ENCODE peak calls at places on chromosomes 5 and 9, in five cellular contexts. K is dorsolateral prefrontal cortex; Y is K562; I is CD4-positive, alpha-beta memory T cell; H is SJSA1. M is an unnamed sample.

GRCh38 chr5:180400416-180400815 is 47.3 kb upstream of the GFPT2 start:
- DNase-seq in H (no peak), I (no peak), K (no peak), Y (no peak), M (no peak)

GRCh38 chr5:157362982-157363381 is 97.0 kb upstream of the NIPAL4 start:
- DNase-seq in H (no peak), Y (no peak), K (no peak), I (no peak), M (no peak)

GRCh38 chr9:95157491-95158151 is 159.9 kb downstream of the FANCC start:
- DNase-seq in K (no peak), H (no peak), I (no peak), Y (peak), M (no peak)

GRCh38 chr9:75903785-75904360 is 13.4 kb downstream of the PCSK5 start:
- DNase-seq in I (no peak), K (no peak), Y (no peak), H (peak), M (no peak)

GRCh38 chr5:98927988-98928801 is 612 bp downstream of the CHD1 start:
- DNase-seq in Y (peak), H (peak), K (peak), I (no peak), M (peak)

GRCh38 chr9:21239917-21240316 is at the start of gene IFNA14:
- DNase-seq in K (no peak), H (no peak), I (no peak), Y (no peak), M (no peak)

GRCh38 chr5:19608434-19608833 is 379.6 kb downstream of the CDH18 start:
- DNase-seq in K (no peak), I (no peak), Y (no peak), H (no peak), M (no peak)

GRCh38 chr5:10479226-10479721 is 37.6 kb downstream of the ROPN1L start:
- DNase-seq in Y (no peak), K (no peak), H (peak), I (no peak), M (no peak)

GRCh38 chr5:74519161-74519571 is 121.4 kb downstream of the ENC1 start:
- DNase-seq in Y (peak), H (no peak), K (no peak), I (no peak), M (no peak)

GRCh38 chr9:21684831-21685362 is 117.5 kb upstream of the MTAP start:
- DNase-seq in Y (no peak), I (no peak), K (no peak), H (peak), M (no peak)

GRCh38 chr5:177364159-177364962 is 6.6 kb downstream of the RGS14 start:
- DNase-seq in K (no peak), H (no peak), I (no peak), Y (no peak), M (peak)

GRCh38 chr5:59724482-59725392 is 168.8 kb downstream of the PDE4D start:
- DNase-seq in K (no peak), H (peak), I (no peak), Y (peak), M (no peak)

GRCh38 chr9:36575411-36575882 is 2.8 kb downstream of the MELK start:
- DNase-seq in K (no peak), H (peak), I (no peak), Y (no peak), M (no peak)

GRCh38 chr9:5643005-5643624 is 14.2 kb downstream of the RIC1 start:
- DNase-seq in H (peak), I (no peak), K (no peak), Y (no peak), M (no peak)

GRCh38 chr5:110925398-110925797 is 146.1 kb upstream of the TSLP start:
- DNase-seq in H (no peak), K (no peak), I (no peak), Y (no peak), M (no peak)

GRCh38 chr9:72978724-72979123 is 25.9 kb upstream of the ALDH1A1 start:
- DNase-seq in I (no peak), H (peak), Y (no peak), K (no peak), M (no peak)

GRCh38 chr9:109972026-109973005 is 192.3 kb downstream of the PALM2AKAP2 start:
- DNase-seq in Y (no peak), H (no peak), K (no peak), I (no peak), M (no peak)

GRCh38 chr5:41406424-41406823 is 104.0 kb downstream of the PLCXD3 start:
- DNase-seq in K (no peak), H (no peak), I (no peak), Y (no peak), M (no peak)

GRCh38 chr5:134948929-134949328 is 18.8 kb upstream of the CATSPER3 start:
- DNase-seq in I (no peak), H (no peak), K (no peak), Y (peak), M (no peak)

GRCh38 chr9:137277329-137278041 is at the start of gene TOR4A:
- DNase-seq in H (peak), K (no peak), Y (peak), I (no peak), M (no peak)

GRCh38 chr9:87883990-87884389 is 1.3 kb downstream of the SPATA31E1 start:
- DNase-seq in Y (peak), I (no peak), H (no peak), K (no peak), M (no peak)

GRCh38 chr9:100419166-100419565 is 7.8 kb upstream of the MSANTD3 start:
- DNase-seq in I (no peak), K (no peak), H (no peak), Y (no peak), M (no peak)

GRCh38 chr5:32115985-32116384 is 58.1 kb downstream of the GOLPH3 start:
- DNase-seq in H (no peak), Y (peak), K (no peak), I (no peak), M (no peak)

GRCh38 chr5:160787247-160787646 is 64.8 kb downstream of the ATP10B start:
- DNase-seq in H (no peak), Y (no peak), K (no peak), I (no peak), M (no peak)

GRCh38 chr9:93305497-93306020 is 121.6 kb downstream of the WNK2 start:
- DNase-seq in Y (no peak), I (no peak), K (peak), H (no peak), M (no peak)

GRCh38 chr9:70021026-70021571 is 22.5 kb upstream of the MAMDC2 start:
- DNase-seq in K (peak), I (no peak), H (peak), Y (no peak), M (peak)

GRCh38 chr9:84781431-84781830 is 111.9 kb downstream of the NTRK2 start:
- DNase-seq in H (peak), K (no peak), I (no peak), Y (peak), M (no peak)

GRCh38 chr9:133000842-133001241 is 22.3 kb downstream of the GFI1B start:
- DNase-seq in Y (no peak), I (no peak), K (no peak), H (no peak), M (no peak)

GRCh38 chr5:19855929-19856328 is 132.1 kb downstream of the CDH18 start:
- DNase-seq in H (no peak), I (no peak), Y (no peak), K (no peak), M (no peak)

GRCh38 chr5:65612298-65612907 is 11.7 kb downstream of the TRIM23 start:
- DNase-seq in K (no peak), I (no peak), H (no peak), Y (no peak), M (no peak)
- H3K27ac ChIP-seq in K (no peak), I (no peak), H (no peak), Y (no peak), M (no peak)

DNA sequence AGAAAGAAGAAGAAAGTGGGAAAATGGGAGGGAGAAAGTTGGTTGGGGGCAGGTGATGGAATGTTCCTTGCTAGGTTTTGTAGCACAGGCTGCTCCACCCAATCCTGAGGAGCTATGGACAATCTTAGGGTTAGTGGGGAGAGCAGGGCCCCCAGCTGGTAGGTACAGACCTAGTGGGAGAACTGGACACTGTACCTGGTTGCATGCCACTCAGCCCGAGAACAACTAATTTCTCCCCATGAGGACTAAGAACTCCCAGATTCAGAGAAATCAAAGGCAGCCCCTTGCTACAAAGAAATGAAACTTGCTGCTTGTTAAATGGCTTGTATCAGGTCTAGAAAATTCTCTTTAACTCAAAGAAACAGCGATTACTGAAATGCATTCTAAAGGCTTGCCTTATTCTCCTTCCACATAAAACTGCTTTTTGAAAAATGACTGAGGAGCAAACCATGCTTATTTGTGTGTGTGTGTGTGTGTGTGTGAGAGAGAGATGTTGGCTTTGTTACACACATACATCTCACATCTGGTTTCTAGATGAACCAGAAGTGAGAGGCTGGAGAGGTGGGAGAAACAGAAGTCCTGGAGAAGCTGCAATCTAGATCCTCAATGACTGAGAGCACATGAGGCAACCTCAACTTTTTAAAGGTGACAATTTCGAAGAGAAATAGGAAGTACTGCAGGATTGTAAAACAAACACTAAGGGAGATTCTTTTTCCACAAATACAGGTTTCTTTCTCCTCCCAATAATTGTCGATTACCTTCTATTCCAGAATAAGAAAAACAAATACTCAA is 28.9 kb downstream of the FYB1 start:
- DNase-seq in H (no peak), I (no peak), K (no peak), Y (no peak), M (no peak)
- H3K27ac ChIP-seq in H (no peak), I (peak), K (peak), Y (peak), M (peak)

DNA sequence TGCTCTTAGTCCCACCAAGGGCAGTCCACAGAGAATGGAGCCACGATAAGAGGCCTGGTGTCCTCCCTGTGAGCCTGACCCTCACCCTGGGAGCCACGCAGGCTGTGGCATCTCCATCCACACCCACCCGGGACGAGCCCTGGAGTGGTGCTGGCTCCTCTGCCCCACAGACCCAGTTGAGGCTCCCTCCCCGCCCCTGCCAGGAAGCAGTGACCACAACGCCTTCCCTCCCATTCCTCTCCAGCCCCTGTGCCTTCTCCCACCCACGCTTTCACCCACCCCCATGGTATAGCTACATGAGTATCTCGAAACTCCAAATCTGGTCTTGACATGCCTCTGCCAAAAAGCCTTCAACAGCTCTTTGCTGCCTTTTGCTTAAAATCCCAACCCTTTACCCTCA is 57.9 kb downstream of the SEMA4D start:
- DNase-seq in Y (no peak), H (no peak), K (no peak), I (no peak), M (no peak)
- H3K27ac ChIP-seq in Y (no peak), H (no peak), K (peak), I (peak), M (peak)

GRCh38 chr5:6660704-6661103 is 27.5 kb downstream of the SRD5A1 start:
- DNase-seq in Y (no peak), H (no peak), K (no peak), I (no peak), M (no peak)
- H3K27ac ChIP-seq in Y (no peak), H (no peak), K (no peak), I (no peak), M (no peak)

DNA sequence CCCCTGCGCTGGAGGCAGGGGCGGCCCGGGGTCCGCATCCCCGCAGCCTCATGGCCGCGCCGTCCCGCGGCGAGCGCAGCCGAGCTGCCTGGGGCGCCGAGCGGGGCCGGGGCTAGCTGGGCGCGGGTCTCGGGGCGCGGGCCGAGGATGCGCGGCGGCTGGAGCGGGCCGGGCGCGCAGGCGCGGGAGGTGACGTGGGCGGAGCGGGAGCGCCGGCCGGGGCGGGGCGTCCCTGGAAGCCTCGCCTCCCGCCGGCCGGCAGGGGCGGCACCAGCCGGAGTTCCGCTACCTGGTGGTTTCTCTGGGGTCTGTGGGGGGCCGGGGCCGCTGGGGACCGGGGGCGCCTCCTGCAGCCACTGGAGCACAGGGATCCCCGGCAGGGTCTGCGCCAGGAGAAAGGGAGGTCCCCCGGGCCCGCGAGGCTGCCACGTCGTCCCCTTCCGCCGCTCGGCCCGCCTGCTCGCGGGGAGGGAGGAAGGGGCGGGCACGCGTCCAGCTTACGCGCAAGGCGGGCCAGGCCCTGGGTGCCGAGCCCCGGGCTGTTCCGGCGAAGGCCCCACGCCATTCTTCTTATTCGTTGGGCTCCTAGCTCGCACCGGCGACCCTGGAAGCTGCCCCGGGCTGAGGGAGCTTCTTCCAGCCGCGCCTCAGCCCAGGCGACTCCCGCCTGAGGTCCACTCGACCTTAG is at the start of gene LPCAT1:
- DNase-seq in H (peak), I (peak), K (peak), Y (peak), M (peak)
- H3K27ac ChIP-seq in H (peak), I (peak), K (peak), Y (peak), M (peak)

GRCh38 chr9:79692857-79693571 is 121.2 kb downstream of the TLE4 start:
- DNase-seq in K (no peak), I (no peak), Y (no peak), H (no peak), M (no peak)
- H3K27ac ChIP-seq in K (no peak), I (no peak), Y (no peak), H (no peak), M (no peak)

DNA sequence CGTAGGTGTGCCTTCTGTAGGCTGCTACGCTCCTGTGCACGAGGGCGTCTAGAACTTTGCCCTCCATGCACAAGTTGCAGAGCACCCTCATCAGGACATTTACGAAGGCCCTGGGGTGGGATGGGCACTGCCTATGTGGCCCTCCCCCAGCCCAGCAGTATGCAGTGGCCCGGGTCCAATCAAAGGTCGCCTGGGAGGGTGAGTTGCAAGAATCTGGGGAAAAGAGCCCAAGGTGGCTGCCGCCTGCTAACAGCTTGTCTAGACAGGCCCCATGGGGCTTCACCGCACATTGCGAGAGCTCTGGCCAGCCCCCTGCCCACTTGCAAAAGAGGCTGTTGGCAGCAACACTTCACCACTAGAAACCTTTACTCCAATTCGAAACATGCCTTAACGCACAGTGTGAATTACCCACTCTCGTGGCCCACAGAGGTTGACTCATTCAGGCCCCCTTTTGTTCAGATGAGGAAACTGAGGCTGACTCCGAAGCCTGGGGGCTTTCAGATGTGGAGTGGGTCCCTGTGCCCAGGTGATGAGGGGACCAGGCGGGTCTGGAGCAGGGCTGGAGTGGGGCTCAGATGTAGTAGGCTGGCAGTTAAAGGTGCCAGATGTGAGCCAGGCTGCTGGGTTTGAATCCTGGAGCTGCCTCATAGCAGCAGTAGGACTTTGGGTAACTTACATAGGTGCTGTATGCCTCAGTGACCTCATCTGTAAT is 31.8 kb upstream of the IL17B start:
- DNase-seq in Y (no peak), I (no peak), H (no peak), K (no peak), M (no peak)
- H3K27ac ChIP-seq in Y (no peak), I (no peak), H (no peak), K (peak), M (no peak)

DNA sequence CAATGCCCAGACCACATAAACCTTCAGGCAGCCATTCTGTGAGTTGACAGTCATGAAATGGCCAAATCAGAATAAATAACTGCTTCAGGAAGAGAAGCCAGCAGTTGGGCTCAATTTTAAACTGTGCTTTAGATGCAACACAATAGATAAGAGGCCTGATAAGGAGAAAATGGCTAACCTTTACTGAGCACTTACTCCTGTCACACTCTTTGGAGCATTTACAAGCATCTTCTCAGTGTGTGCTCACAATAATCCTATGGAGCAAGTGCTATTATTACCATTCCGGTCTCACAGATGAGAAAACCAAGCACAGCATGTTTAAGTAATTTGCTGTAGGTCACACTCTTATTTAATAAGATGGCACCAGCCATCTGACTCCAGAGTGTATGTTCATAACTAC is 11.5 kb upstream of the SH3RF2 start:
- DNase-seq in H (no peak), Y (no peak), I (no peak), K (no peak), M (no peak)
- H3K27ac ChIP-seq in H (peak), Y (no peak), I (no peak), K (no peak), M (no peak)

DNA sequence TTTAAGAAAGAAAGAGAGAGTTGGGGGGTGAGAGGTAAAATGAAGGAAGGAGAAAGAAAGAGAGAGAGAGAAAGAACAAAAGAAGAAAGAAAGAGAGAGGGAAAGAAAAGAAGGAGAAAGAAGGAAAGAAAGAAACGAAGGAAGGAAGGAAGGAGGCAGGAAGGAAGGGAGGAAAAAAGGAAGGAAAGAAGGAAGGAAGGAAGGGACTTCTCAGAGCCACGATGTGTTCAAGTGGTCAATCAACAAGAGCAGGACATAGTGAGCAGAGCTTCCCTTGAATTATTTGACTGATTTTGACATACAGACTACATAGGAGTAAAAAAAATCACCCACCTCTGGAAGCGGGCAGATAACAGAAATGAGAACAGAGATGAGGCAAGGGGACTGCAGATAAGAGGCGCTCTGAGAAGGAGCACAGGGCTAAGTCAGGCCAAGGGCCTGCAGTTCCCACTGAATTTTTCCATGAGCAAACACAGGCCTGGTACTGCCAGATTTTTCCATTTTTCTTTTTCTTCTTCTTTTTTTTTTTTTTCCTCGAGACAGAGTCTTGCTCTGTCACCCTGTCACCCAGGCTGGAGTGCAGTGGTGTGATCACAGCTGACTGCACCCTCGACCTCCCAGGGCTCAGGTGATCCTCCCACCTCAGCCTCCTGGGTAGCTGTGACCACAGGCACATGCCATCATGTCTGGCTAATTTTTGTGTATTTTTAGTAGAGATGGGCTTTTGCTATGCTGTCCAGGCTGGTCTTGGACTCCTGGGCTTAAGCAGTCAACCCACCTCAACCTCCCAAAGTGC is 77.7 kb upstream of the IL17B start:
- DNase-seq in I (no peak), K (no peak), H (no peak), Y (peak), M (no peak)
- H3K27ac ChIP-seq in I (no peak), K (no peak), H (no peak), Y (peak), M (no peak)

M was measured in caudate nucleus.